ENCODE peak calls at places on chromosomes 4 and X, in six cellular contexts. S is left ventricle myocardium inferior, H is left colon, O is anterior cingulate cortex, Z is ecto neural progenitor cell, E is cardiac septum. Y is an unnamed sample.

GRCh38 chr4:78100060-78100459 is 42.9 kb downstream of the FRAS1 start:
- DNase-seq in S (no peak), H (no peak), O (no peak), Z (no peak), E (no peak), Y (no peak)

GRCh38 chr4:119209586-119209985 is 2.9 kb upstream of the USP53 start:
- DNase-seq in S (no peak), H (no peak), O (no peak), Z (no peak), E (no peak), Y (peak)

GRCh38 chr4:145773581-145774234 is 93.8 kb downstream of the C4orf51 start:
- DNase-seq in S (no peak), H (peak), O (no peak), Z (no peak), E (no peak), Y (peak)

GRCh38 chr4:56158483-56158882 is 209.7 kb downstream of the CEP135 start:
- DNase-seq in S (no peak), H (peak), O (no peak), Z (no peak), E (no peak), Y (peak)

GRCh38 chr4:25209702-25210101 is 24.1 kb upstream of the PI4K2B start:
- DNase-seq in S (no peak), H (no peak), O (no peak), Z (no peak), E (no peak), Y (no peak)

GRCh38 chr4:109729155-109729562 is 711 bp downstream of the PLA2G12A start:
- DNase-seq in S (no peak), H (no peak), O (no peak), Z (no peak), E (no peak), Y (no peak)

GRCh38 chrX:45811307-45811706 is 610.6 kb upstream of the DIPK2B start:
- DNase-seq in S (no peak), H (no peak), O (no peak), Z (no peak), E (no peak), Y (no peak)

GRCh38 chrX:71622347-71623104 is 4.2 kb upstream of the CXCR3 start:
- DNase-seq in S (peak), H (peak), O (peak), Z (peak), E (peak), Y (peak)

GRCh38 chr4:143768007-143768591 is 67.6 kb upstream of the FREM3 start:
- DNase-seq in S (no peak), H (no peak), O (no peak), Z (no peak), E (no peak), Y (no peak)

GRCh38 chrX:150156615-150157014 is 206.5 kb upstream of the MAMLD1 start:
- DNase-seq in S (no peak), H (no peak), O (no peak), Z (no peak), E (no peak), Y (no peak)

GRCh38 chr4:145083891-145084640 is 13.9 kb downstream of the ANAPC10 start:
- DNase-seq in S (no peak), H (no peak), O (no peak), Z (no peak), E (no peak), Y (no peak)

GRCh38 chrX:145213504-145213903 is 33.8 kb upstream of the SPANXN1 start:
- DNase-seq in S (no peak), H (no peak), O (no peak), Z (no peak), E (no peak), Y (no peak)

GRCh38 chrX:49921109-49921508 is 1.3 kb upstream of the CLCN5 start:
- DNase-seq in S (no peak), H (no peak), O (no peak), Z (no peak), E (no peak), Y (no peak)

GRCh38 chr4:16233569-16234177 is 7.4 kb upstream of the TAPT1 start:
- DNase-seq in S (no peak), H (no peak), O (no peak), Z (no peak), E (no peak), Y (no peak)

GRCh38 chr4:78379040-78379439 is 172.5 kb upstream of the ANXA3 start:
- DNase-seq in S (no peak), H (no peak), O (no peak), Z (no peak), E (no peak), Y (no peak)

GRCh38 chr4:121964958-121965357 is 13.1 kb upstream of the TRPC3 start:
- DNase-seq in S (no peak), H (no peak), O (no peak), Z (no peak), E (no peak), Y (no peak)

GRCh38 chrX:55731826-55732225 is 14.3 kb downstream of the RRAGB start:
- DNase-seq in S (no peak), H (no peak), O (no peak), Z (no peak), E (no peak), Y (no peak)

GRCh38 chr4:158949094-158949493 is 153.8 kb upstream of the RAPGEF2 start:
- DNase-seq in S (no peak), H (no peak), O (no peak), Z (no peak), E (no peak), Y (no peak)